ENCODE peak calls at places on chromosomes 2 and 18, in four cellular contexts. One of them, this sample, is unnamed.
A peak's percentile ranks its signal among the peaks of the same experiment; 100 is the strongest.

GRCh38 chr2:174952607-174953006 is 52.6 kb downstream of the CHN1 start:
- DNase-seq in body of pancreas: no peak
- DNase-seq in GM23338: no peak
- DNase-seq in CD8-positive, alpha-beta T cell: no peak
- DNase-seq in this sample: no peak

GRCh38 chr2:240655931-240656886 is 26.5 kb downstream of the AQP12B start:
- DNase-seq in body of pancreas: no peak
- DNase-seq in GM23338: no peak
- DNase-seq in CD8-positive, alpha-beta T cell: no peak
- DNase-seq in this sample: no peak

GRCh38 chr18:39842042-39842791 is 2112.8 kb upstream of the PIK3C3 start:
- DNase-seq in body of pancreas: no peak
- DNase-seq in GM23338: peak; percentile 23
- DNase-seq in CD8-positive, alpha-beta T cell: no peak
- DNase-seq in this sample: no peak

GRCh38 chr2:138716183-138716582 is 64.0 kb downstream of the NXPH2 start:
- DNase-seq in body of pancreas: no peak
- DNase-seq in GM23338: peak; percentile 44
- DNase-seq in CD8-positive, alpha-beta T cell: no peak
- DNase-seq in this sample: no peak

GRCh38 chr18:10420561-10421352 is 33.7 kb upstream of the APCDD1 start:
- DNase-seq in body of pancreas: no peak
- DNase-seq in GM23338: no peak
- DNase-seq in CD8-positive, alpha-beta T cell: no peak
- DNase-seq in this sample: no peak

GRCh38 chr2:187078297-187078696 is 229.3 kb upstream of the ZSWIM2 start:
- DNase-seq in body of pancreas: no peak
- DNase-seq in GM23338: no peak
- DNase-seq in CD8-positive, alpha-beta T cell: no peak
- DNase-seq in this sample: no peak

GRCh38 chr2:202043473-202043872 is 9.8 kb downstream of the FZD7 start:
- DNase-seq in body of pancreas: no peak
- DNase-seq in GM23338: no peak
- DNase-seq in CD8-positive, alpha-beta T cell: no peak
- DNase-seq in this sample: no peak

GRCh38 chr2:1494906-1495305 is 81.6 kb downstream of the TPO start:
- DNase-seq in body of pancreas: no peak
- DNase-seq in GM23338: no peak
- DNase-seq in CD8-positive, alpha-beta T cell: no peak
- DNase-seq in this sample: no peak

DNA sequence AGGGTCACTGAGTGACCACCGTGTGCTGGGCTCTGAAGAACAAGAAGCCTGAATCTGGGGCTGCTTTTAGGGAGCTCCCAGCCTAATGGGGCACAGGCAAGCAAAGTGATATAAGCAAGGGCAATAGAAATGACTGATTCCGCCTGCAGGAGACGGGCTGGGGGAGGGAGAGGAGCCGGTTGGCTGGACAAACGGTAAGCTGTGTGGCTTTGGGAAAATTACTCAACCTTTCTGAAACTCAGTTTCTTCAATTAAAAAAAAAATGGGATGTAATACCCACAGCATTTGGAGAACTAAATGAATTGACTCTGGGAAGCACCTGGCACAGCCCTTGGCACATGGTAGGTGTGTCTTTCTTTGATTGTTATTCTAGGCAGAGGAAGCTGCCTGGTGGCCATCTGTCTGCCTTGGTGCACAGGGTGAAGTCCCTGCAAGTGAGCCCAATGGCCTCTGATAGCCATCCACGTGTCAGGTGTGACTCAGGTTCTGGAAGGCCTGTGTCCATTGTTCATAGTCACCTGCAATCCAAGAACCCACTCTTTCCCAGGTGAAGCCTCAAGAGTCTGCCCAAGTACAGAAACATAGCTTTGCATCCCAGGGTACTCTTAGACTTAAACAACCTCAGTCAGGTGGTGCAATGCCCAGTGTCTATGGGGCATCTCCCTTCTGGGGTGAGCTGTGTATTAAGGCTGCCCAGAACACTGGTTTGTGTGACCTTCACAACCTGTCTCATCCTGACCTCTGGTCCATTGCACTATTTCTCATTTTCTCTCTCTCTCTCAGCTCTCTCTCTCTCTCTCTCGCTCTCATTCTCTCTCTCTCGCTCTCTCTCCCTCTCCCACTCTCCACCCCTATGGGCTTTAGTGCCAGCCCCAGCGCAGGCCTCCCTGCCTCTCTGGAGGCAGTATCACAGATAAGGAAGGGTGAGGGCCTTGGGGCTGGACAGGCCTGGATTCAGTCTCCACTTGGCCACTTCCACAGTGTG is 30.0 kb upstream of the NTSR2 start:
- DNase-seq in body of pancreas: no peak
- DNase-seq in GM23338: no peak
- DNase-seq in CD8-positive, alpha-beta T cell: no peak
- DNase-seq in this sample: no peak
- H3K4me1 ChIP-seq in body of pancreas: peaks cover 5% of the 10 kb centered on the region
- H3K4me1 ChIP-seq in GM23338: no peaks in the 10 kb centered on the region
- H3K4me1 ChIP-seq in CD8-positive, alpha-beta T cell: no peaks in the 10 kb centered on the region
- H3K4me1 ChIP-seq in this sample: no peaks in the 10 kb centered on the region

DNA sequence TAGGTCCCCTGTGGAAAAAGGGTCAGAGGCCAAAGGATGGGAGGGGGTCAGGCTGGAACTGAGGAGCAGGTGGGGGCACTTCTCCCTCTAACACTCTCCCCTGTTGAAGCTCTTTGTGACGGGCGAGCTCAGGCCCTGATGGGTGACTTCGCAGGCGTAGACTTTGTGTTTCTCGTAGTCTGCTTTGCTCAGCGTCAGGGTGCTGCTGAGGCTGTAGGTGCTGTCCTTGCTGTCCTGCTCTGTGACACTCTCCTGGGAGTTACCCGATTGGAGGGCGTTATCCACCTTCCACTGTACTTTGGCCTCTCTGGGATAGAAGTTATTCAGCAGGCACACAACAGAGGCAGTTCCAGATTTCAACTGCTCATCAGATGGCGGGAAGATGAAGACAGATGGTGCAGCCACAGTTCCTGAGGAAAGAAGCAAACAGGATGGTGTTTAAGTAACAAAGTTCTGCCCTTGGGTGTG is 165.8 kb downstream of the RPIA start:
- DNase-seq in body of pancreas: no peak
- DNase-seq in GM23338: no peak
- DNase-seq in CD8-positive, alpha-beta T cell: no peak
- DNase-seq in this sample: no peak
- H3K27ac ChIP-seq in body of pancreas: no peak overlapping the region
- H3K27ac ChIP-seq in GM23338: no peak overlapping the region
- H3K27ac ChIP-seq in CD8-positive, alpha-beta T cell: no peak overlapping the region
- H3K27ac ChIP-seq in this sample: no peak overlapping the region

GRCh38 chr18:54217624-54218023 is 6.8 kb downstream of the MBD2 start:
- DNase-seq in body of pancreas: no peak
- DNase-seq in GM23338: no peak
- DNase-seq in CD8-positive, alpha-beta T cell: no peak
- DNase-seq in this sample: no peak
- H3K4me3 ChIP-seq in body of pancreas: no peak overlapping the region
- H3K4me3 ChIP-seq in GM23338: no peak overlapping the region
- H3K4me3 ChIP-seq in CD8-positive, alpha-beta T cell: no peak overlapping the region
- H3K4me3 ChIP-seq in this sample: no peak overlapping the region

GRCh38 chr2:216545359-216545758 is 46.7 kb downstream of the RPL37A start:
- DNase-seq in body of pancreas: no peak
- DNase-seq in GM23338: no peak
- DNase-seq in CD8-positive, alpha-beta T cell: no peak
- DNase-seq in this sample: no peak

GRCh38 chr2:216549926-216550690 is 51.5 kb downstream of the RPL37A start:
- DNase-seq in body of pancreas: no peak
- DNase-seq in GM23338: peak; percentile 60
- DNase-seq in CD8-positive, alpha-beta T cell: no peak
- DNase-seq in this sample: no peak

GRCh38 chr2:216546231-216546630 is 47.6 kb downstream of the RPL37A start:
- DNase-seq in body of pancreas: no peak
- DNase-seq in GM23338: no peak
- DNase-seq in CD8-positive, alpha-beta T cell: no peak
- DNase-seq in this sample: no peak

GRCh38 chr2:216548901-216549321 is 50.3 kb downstream of the RPL37A start:
- DNase-seq in body of pancreas: no peak
- DNase-seq in GM23338: no peak
- DNase-seq in CD8-positive, alpha-beta T cell: no peak
- DNase-seq in this sample: no peak

GRCh38 chr2:216546646-216547403 is 48.2 kb downstream of the RPL37A start:
- DNase-seq in body of pancreas: no peak
- DNase-seq in GM23338: no peak
- DNase-seq in CD8-positive, alpha-beta T cell: no peak
- DNase-seq in this sample: no peak
- H3K4me1 ChIP-seq in body of pancreas: peaks cover 20% of the 10 kb centered on the region
- H3K4me1 ChIP-seq in GM23338: peaks cover 6% of the 10 kb centered on the region
- H3K4me1 ChIP-seq in CD8-positive, alpha-beta T cell: no peaks in the 10 kb centered on the region
- H3K4me1 ChIP-seq in this sample: no peaks in the 10 kb centered on the region

DNA sequence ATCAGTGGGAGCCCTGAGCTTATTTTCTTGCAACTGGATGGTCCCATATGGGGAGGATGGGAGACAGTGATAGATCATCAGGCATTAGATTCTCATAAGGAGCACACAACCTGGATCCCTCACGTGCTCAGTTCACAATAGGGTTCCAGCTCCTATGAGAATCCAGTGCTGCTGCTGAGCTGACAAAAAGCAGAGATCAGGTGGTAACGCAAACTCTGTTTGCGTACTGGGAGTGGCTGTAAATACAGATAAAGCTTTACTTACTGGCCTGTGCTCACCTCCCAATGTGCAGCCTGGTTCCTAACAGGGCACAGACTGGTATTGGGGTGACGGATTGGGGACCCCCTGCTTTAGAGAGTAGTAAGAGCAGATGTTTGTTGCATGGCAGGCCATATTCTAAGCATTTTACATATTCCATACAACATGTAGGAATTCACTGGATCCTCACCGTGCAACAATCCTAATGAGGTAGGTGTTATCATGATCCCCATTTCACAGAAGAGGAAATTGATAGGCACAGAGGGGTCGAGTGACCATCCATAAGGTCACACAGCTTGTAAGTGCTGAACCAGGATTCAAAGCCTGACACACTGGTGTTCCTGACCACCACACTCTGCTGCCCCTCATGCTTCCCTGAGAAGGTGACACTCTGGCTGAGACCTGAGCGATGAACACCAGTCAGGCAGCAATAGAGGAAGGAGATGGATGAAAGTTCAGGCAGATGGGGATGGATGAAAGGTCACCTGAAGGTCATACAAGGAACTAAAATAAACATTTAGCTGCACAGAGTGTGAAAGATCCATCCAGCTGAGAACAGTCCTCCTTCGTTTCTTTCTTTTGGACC is 15.7 kb upstream of the MAT2A start:
- DNase-seq in body of pancreas: no peak
- DNase-seq in GM23338: no peak
- DNase-seq in CD8-positive, alpha-beta T cell: no peak
- DNase-seq in this sample: no peak
- H3K27ac ChIP-seq in body of pancreas: no peak overlapping the region
- H3K27ac ChIP-seq in GM23338: no peak overlapping the region
- H3K27ac ChIP-seq in CD8-positive, alpha-beta T cell: no peak overlapping the region
- H3K27ac ChIP-seq in this sample: no peak overlapping the region

DNA sequence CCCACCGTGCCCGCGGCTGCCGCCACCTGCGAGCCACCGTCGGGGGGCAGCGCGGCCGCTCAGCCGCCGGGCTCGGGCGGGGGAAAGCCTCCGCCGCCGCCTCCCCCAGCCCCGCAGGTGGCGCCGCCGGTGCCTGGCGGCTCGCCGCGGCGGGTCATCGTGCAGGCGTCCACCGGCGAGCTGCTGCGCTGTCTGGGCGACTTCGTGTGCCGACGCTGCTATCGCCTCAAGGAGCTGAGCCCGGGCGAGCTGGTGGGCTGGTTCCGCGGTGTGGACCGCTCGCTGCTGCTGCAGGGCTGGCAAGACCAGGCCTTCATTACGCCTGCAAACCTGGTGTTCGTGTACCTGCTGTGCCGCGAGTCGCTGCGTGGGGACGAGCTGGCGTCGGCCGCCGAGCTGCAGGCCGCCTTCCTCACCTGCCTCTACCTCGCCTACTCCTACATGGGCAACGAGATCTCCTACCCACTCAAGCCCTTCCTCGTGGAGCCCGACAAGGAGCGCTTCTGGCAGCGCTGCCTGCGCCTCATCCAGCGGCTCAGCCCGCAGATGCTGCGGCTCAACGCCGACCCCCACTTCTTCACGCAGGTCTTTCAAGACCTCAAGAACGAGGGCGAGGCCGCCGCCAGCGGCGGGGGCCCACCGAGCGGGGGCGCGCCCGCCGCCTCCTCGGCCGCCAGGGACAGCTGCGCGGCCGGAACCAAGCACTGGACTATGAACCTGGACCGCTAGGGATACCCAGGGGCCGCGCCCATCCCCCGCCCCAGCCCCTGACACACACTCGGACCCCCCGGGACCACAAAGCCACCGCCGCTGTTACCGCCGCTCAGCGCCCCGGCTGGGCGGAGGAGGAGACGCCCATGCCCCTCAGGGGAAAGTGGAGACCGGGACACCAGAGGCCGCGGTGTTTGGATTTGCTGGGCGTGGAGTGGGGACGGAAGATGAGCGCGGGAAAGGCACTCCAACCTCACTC is 1.0 kb downstream of the CDK5R2 start:
- DNase-seq in body of pancreas: no peak
- DNase-seq in GM23338: peak; percentile 27
- DNase-seq in CD8-positive, alpha-beta T cell: no peak
- DNase-seq in this sample: no peak
- H3K4me3 ChIP-seq in body of pancreas: no peak overlapping the region
- H3K4me3 ChIP-seq in GM23338: peak overlapping the region; percentile 83
- H3K4me3 ChIP-seq in CD8-positive, alpha-beta T cell: no peak overlapping the region
- H3K4me3 ChIP-seq in this sample: no peak overlapping the region

DNA sequence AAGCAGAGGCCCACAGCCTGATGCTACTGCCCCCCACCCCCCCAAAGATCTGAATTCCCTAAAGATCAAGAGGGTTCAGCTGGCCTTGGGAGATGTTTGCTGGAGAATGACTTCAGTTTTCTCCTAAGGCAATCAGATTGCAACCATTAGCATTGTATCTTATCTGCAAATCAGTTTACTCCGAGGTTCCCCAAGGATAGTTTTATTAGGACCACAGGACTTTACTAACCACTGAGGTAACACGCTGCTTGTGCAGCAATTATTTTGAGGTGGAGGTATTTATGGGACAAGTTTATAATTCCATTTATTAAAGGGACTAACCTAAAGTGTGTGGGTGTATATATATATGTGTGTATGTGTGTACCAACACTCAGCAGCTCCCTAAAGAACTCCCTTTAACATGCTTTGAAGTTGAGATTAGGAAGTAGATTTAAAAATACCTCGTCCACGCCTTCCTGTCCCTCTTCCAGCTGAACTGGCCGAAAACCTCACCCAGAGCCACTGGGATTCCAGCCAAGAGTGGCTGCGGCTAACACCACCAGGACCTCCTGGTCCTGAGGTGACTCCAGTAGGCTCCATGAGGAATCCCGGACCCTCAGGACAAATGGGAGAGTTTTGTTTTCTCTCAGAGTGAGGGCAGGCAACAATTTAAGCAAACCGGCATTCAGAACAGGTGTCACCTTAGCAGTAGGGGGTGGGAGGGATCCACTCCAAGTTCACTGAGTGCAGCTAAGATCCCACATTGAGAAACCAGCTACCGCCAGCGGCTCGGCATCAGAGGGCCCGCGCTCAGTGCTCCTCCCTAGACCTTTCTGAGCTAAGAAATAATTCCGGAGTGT is 3.0 kb upstream of the DLX1 start:
- DNase-seq in body of pancreas: no peak
- DNase-seq in GM23338: peak; percentile 64
- DNase-seq in CD8-positive, alpha-beta T cell: no peak
- DNase-seq in this sample: no peak
- H3K4me1 ChIP-seq in body of pancreas: peaks cover 42% of the 10 kb centered on the region
- H3K4me1 ChIP-seq in GM23338: peaks cover 73% of the 10 kb centered on the region
- H3K4me1 ChIP-seq in CD8-positive, alpha-beta T cell: peaks cover 46% of the 10 kb centered on the region
- H3K4me1 ChIP-seq in this sample: peaks cover 44% of the 10 kb centered on the region